ENCODE peak calls at places on chromosomes 4 and X, in five cellular contexts. E is iPS-NIHi11, X is GM20000, V is nephron progenitor cell, R is AG10803. L is an unnamed sample.

GRCh38 chr4:81632581-81633247 is 161.0 kb upstream of the RASGEF1B start:
- DNase-seq in X (no peak), V (no peak), E (no peak), R (peak; percentile 4), L (no peak)

GRCh38 chr4:8506006-8506372 is 65.4 kb downstream of the TRMT44 start:
- DNase-seq in R (no peak), X (no peak), V (no peak), E (no peak), L (no peak)

GRCh38 chr4:2436761-2437474 is 18.2 kb downstream of the CFAP99 start:
- DNase-seq in V (no peak), E (no peak), X (no peak), R (no peak), L (no peak)

GRCh38 chrX:155995476-155995875 is 2.0 kb upstream of the IL9R start:
- DNase-seq in E (no peak), V (no peak), X (no peak), R (no peak), L (no peak)

GRCh38 chr4:13642163-13642562 is 14.6 kb upstream of the BOD1L1 start:
- DNase-seq in V (no peak), R (peak; percentile 21), E (no peak), X (no peak), L (no peak)

GRCh38 chr4:12703076-12703475 is 781.1 kb downstream of the RAB28 start:
- DNase-seq in X (no peak), V (peak; percentile 21), E (no peak), R (no peak), L (no peak)

GRCh38 chr4:15778742-15779231 is 659 bp downstream of the CD38 start:
- DNase-seq in X (peak; percentile 81), R (no peak), V (peak; percentile 33), E (peak; percentile 33), L (peak; percentile 15)

GRCh38 chrX:10769696-10770619 is 149.6 kb upstream of the MID1 start:
- DNase-seq in E (peak; percentile 10), X (no peak), R (peak; percentile 39), V (peak; percentile 19), L (no peak)

GRCh38 chrX:139158256-139158655 is 372.3 kb upstream of the F9 start:
- DNase-seq in X (no peak), R (no peak), V (no peak), E (no peak), L (no peak)

GRCh38 chr4:77818077-77818666 is 996 bp downstream of the CNOT6L start:
- DNase-seq in R (peak; percentile 79), X (peak; percentile 58), V (peak; percentile 55), E (peak; percentile 71), L (peak; percentile 86)

GRCh38 chr4:128709268-128709667 is 100.2 kb upstream of the JADE1 start:
- DNase-seq in R (no peak), X (no peak), E (no peak), V (no peak), L (no peak)

GRCh38 chr4:84583871-84584373 is 995 bp downstream of the CDS1 start:
- DNase-seq in E (no peak), R (no peak), X (peak; percentile 37), V (no peak), L (peak; percentile 9)